ENCODE peak calls at places on chromosomes 1 and 21, in nine cellular contexts. B is esophagus squamous epithelium; H is anterior cingulate cortex; Q is HCT116; I is NCI-H1417; D is SHP77 treated with DMSO at 0.1 percent for 48 hours; S is endothelial cell; J is pancreas; F is effector memory CD8-positive, alpha-beta T cell. Y is an unnamed sample.

GRCh38 chr21:45874716-45875415 is 106.7 kb upstream of the COL6A1 start:
- DNase-seq in F (no peak), I (no peak), B (no peak), D (no peak), S (no peak), H (no peak), Q (no peak), J (no peak), Y (no peak)

GRCh38 chr1:76303348-76303712 is 228.8 kb downstream of the ST6GALNAC3 start:
- DNase-seq in I (peak), Q (no peak), B (no peak), J (no peak), S (no peak), H (no peak), D (no peak), F (no peak), Y (no peak)

GRCh38 chr1:178784131-178784536 is 59.1 kb downstream of the RALGPS2 start:
- DNase-seq in S (no peak), H (no peak), F (no peak), Q (no peak), D (no peak), B (no peak), J (no peak), I (no peak), Y (no peak)

GRCh38 chr21:36861595-36861883 is 104.9 kb downstream of the HLCS start:
- DNase-seq in F (no peak), I (no peak), B (no peak), Q (no peak), D (no peak), H (no peak), J (no peak), S (no peak), Y (no peak)

GRCh38 chr1:22121421-22121911 is 21.4 kb downstream of the WNT4 start:
- DNase-seq in Q (no peak), J (peak), S (no peak), I (peak), B (no peak), F (no peak), D (no peak), H (no peak), Y (no peak)

GRCh38 chr1:12231276-12231595 is 1.4 kb downstream of the VPS13D start:
- DNase-seq in I (no peak), Q (no peak), J (no peak), D (no peak), F (no peak), S (no peak), H (no peak), B (no peak), Y (no peak)

GRCh38 chr1:42735477-42736105 is 4.4 kb downstream of the CLDN19 start:
- DNase-seq in B (no peak), H (no peak), D (no peak), F (no peak), Q (no peak), J (no peak), I (peak), S (no peak), Y (no peak)

GRCh38 chr21:45140346-45140940 is 66.1 kb downstream of the ADARB1 start:
- DNase-seq in F (peak), B (no peak), S (peak), D (peak), H (peak), Q (peak), J (peak), I (peak), Y (no peak)

GRCh38 chr1:204637985-204638356 is 47.6 kb downstream of the LRRN2 start:
- DNase-seq in Q (no peak), J (no peak), B (no peak), S (no peak), F (no peak), H (no peak), D (no peak), I (peak), Y (no peak)

GRCh38 chr1:45752441-45753052 is 2.1 kb upstream of the IPP start:
- DNase-seq in S (no peak), J (no peak), B (no peak), F (no peak), I (no peak), D (no peak), Q (no peak), H (no peak), Y (no peak)

GRCh38 chr1:64042331-64043100 is 160.9 kb upstream of the UBE2U start:
- DNase-seq in F (no peak), D (no peak), H (no peak), I (peak), Q (no peak), S (no peak), B (no peak), J (peak), Y (peak)

GRCh38 chr1:208230668-208231529 is 13.3 kb downstream of the PLXNA2 start:
- DNase-seq in S (no peak), J (no peak), Q (no peak), F (no peak), B (no peak), D (no peak), I (peak), H (no peak), Y (no peak)

GRCh38 chr1:18618546-18619466 is 11.8 kb upstream of the PAX7 start:
- DNase-seq in Q (peak), F (no peak), H (no peak), S (no peak), B (no peak), I (no peak), D (no peak), J (no peak), Y (no peak)

GRCh38 chr1:224894915-224895314 is 34.6 kb upstream of the DNAH14 start:
- DNase-seq in H (no peak), S (no peak), D (no peak), B (no peak), Q (peak), F (no peak), I (peak), J (no peak), Y (no peak)

GRCh38 chr21:25635310-25635709 is 3.7 kb upstream of the JAM2 start:
- DNase-seq in D (no peak), F (no peak), J (no peak), H (no peak), I (no peak), B (no peak), Q (no peak), S (no peak), Y (no peak)

GRCh38 chr1:43799656-43800629 is 92.6 kb downstream of the ST3GAL3 start:
- DNase-seq in H (no peak), I (no peak), S (no peak), J (no peak), D (no peak), Q (no peak), B (no peak), F (no peak), Y (no peak)

GRCh38 chr1:19533626-19534025 is 48.3 kb upstream of the CAPZB start:
- DNase-seq in H (no peak), S (no peak), I (no peak), Q (no peak), F (no peak), D (no peak), J (no peak), B (no peak), Y (no peak)

GRCh38 chr1:23019851-23020625 is 770 bp downstream of the KDM1A start:
- DNase-seq in S (peak), F (no peak), H (no peak), I (peak), B (no peak), J (peak), D (no peak), Q (no peak), Y (no peak)

GRCh38 chr1:205748398-205749093 is 1.4 kb downstream of the NUCKS1 start:
- DNase-seq in D (peak), J (no peak), F (no peak), S (no peak), I (peak), B (no peak), Q (no peak), H (no peak), Y (no peak)

GRCh38 chr1:117209094-117209493 is 1.6 kb downstream of the VTCN1 start:
- DNase-seq in D (no peak), J (no peak), I (no peak), F (no peak), Q (no peak), H (no peak), B (no peak), S (no peak), Y (no peak)

GRCh38 chr1:93878501-93878888 is 511 bp downstream of the DNTTIP2 start:
- DNase-seq in H (no peak), I (peak), J (peak), B (no peak), F (peak), S (peak), D (no peak), Q (peak), Y (no peak)

GRCh38 chr1:187262731-187263130 is 434.0 kb downstream of the PLA2G4A start:
- DNase-seq in Q (no peak), I (peak), H (no peak), D (no peak), B (no peak), S (no peak), F (no peak), J (no peak), Y (no peak)

GRCh38 chr1:6612641-6613360 is 730 bp upstream of the PHF13 start:
- DNase-seq in F (no peak), S (peak), J (peak), I (peak), D (no peak), H (no peak), B (no peak), Q (no peak), Y (no peak)

GRCh38 chr1:157993179-157994080 is at the start of gene KIRREL1:
- DNase-seq in F (no peak), D (no peak), B (no peak), H (no peak), Q (no peak), S (peak), I (peak), J (peak), Y (peak)

GRCh38 chr1:20031836-20032235 is 38.2 kb upstream of the PLA2G5 start:
- DNase-seq in Q (no peak), F (no peak), I (no peak), H (no peak), D (no peak), B (no peak), J (no peak), S (no peak), Y (no peak)

GRCh38 chr1:28971980-28972771 is 57.8 kb downstream of the EPB41 start:
- DNase-seq in S (no peak), B (no peak), Q (peak), D (no peak), F (no peak), H (no peak), I (no peak), J (no peak), Y (no peak)

GRCh38 chr1:40379785-40380452 is 6.4 kb downstream of the SMAP2 start:
- DNase-seq in H (no peak), S (no peak), F (no peak), Q (no peak), B (no peak), J (no peak), D (no peak), I (no peak), Y (no peak)

GRCh38 chr1:175188936-175189335 is 3.6 kb downstream of the KIAA0040 start:
- DNase-seq in D (no peak), H (no peak), S (no peak), B (no peak), I (no peak), Q (no peak), J (no peak), F (peak), Y (no peak)

GRCh38 chr1:1420654-1421134 is 382 bp downstream of the ANKRD65 start:
- DNase-seq in H (no peak), Q (no peak), F (no peak), S (no peak), J (peak), D (no peak), I (no peak), B (no peak), Y (no peak)

GRCh38 chr1:201176931-201177330 is 13.7 kb upstream of the IGFN1 start:
- DNase-seq in I (no peak), F (no peak), B (no peak), D (no peak), S (no peak), J (no peak), Q (no peak), H (no peak), Y (no peak)